ENCODE peak calls at places on chromosomes 4 and X, in eight cellular contexts. A, F, V, Z, G, P, M and I are unnamed samples. For H3K4me1, the result is how much of the 10 kb centered on the place peaks cover.

GRCh38 chrX:68681443-68681941 is 34.0 kb downstream of the STARD8 start:
- DNase-seq in F (no peak), M (no peak), P (no peak), Z (no peak), G (no peak), V (peak), A (no peak), I (peak)

GRCh38 chrX:9676311-9676710 is 89.3 kb downstream of the GPR143 start:
- DNase-seq in A (no peak), M (no peak), G (no peak), P (no peak), F (no peak), Z (no peak), V (no peak), I (no peak)

GRCh38 chrX:36609653-36610585 is 398.2 kb upstream of the FAM47C start:
- DNase-seq in M (no peak), P (no peak), Z (no peak), F (no peak), A (no peak), V (peak), G (no peak), I (no peak)

GRCh38 chr4:183495182-183495581 is 9.7 kb upstream of the ING2 start:
- DNase-seq in V (no peak), G (no peak), A (no peak), M (no peak), Z (no peak), P (no peak), F (no peak), I (no peak)

GRCh38 chr4:109164011-109164410 is 138.4 kb downstream of the COL25A1 start:
- DNase-seq in G (peak), V (peak), Z (peak), F (no peak), P (no peak), M (no peak), A (no peak), I (no peak)

GRCh38 chr4:110643096-110643495 is 20.2 kb upstream of the PITX2 start:
- DNase-seq in V (no peak), M (no peak), A (no peak), F (no peak), Z (no peak), P (no peak), G (peak), I (no peak)

GRCh38 chr4:108010167-108010566 is 20.5 kb downstream of the HADH start:
- DNase-seq in G (no peak), Z (no peak), V (peak), F (no peak), M (no peak), A (no peak), P (no peak), I (no peak)

GRCh38 chrX:103774070-103774642 is 2.5 kb upstream of the PLP1 start:
- DNase-seq in G (peak), F (peak), P (peak), A (no peak), M (peak), V (peak), Z (peak), I (peak)

GRCh38 chr4:168334053-168334452 is 15.5 kb upstream of the DDX60 start:
- DNase-seq in V (no peak), M (no peak), G (no peak), A (no peak), Z (no peak), P (peak), F (no peak), I (no peak)

GRCh38 chr4:23881052-23881501 is 8.8 kb downstream of the PPARGC1A start:
- DNase-seq in Z (peak), V (no peak), M (no peak), G (no peak), A (no peak), F (no peak), P (no peak), I (peak)

GRCh38 chrX:18698762-18699650 is 8.4 kb upstream of the PPEF1 start:
- DNase-seq in P (no peak), A (no peak), M (no peak), F (no peak), Z (no peak), V (no peak), G (no peak), I (no peak)

GRCh38 chr4:108922191-108922590 is 159.3 kb upstream of the ETNPPL start:
- DNase-seq in F (no peak), P (no peak), A (no peak), Z (no peak), V (no peak), M (no peak), G (no peak), I (no peak)

GRCh38 chr4:30792616-30793015 is 72.4 kb downstream of the PCDH7 start:
- DNase-seq in V (no peak), F (no peak), P (no peak), Z (no peak), A (no peak), G (peak), M (no peak), I (no peak)

GRCh38 chr4:37667197-37668100 is 18.7 kb downstream of the RELL1 start:
- DNase-seq in A (no peak), F (no peak), P (no peak), M (no peak), V (no peak), Z (no peak), G (no peak), I (no peak)

GRCh38 chr4:176549161-176549865 is 229.5 kb downstream of the SPCS3 start:
- DNase-seq in G (no peak), P (no peak), F (no peak), A (no peak), M (no peak), V (peak), Z (no peak), I (peak)

GRCh38 chrX:133544105-133544504 is 128.8 kb upstream of the GPC4 start:
- DNase-seq in A (no peak), P (no peak), V (peak), Z (peak), G (no peak), M (peak), F (no peak), I (peak)

GRCh38 chrX:123846598-123847038 is 13.2 kb upstream of the XIAP start:
- DNase-seq in P (no peak), M (peak), A (no peak), G (no peak), V (peak), F (no peak), Z (no peak), I (peak)

GRCh38 chrX:15947648-15948317 is 93.2 kb upstream of the AP1S2 start:
- DNase-seq in V (peak), G (peak), F (no peak), P (no peak), A (peak), M (peak), Z (no peak), I (peak)

GRCh38 chr4:91288702-91289311 is 1015.0 kb upstream of the GRID2 start:
- DNase-seq in P (no peak), V (no peak), A (no peak), M (no peak), Z (no peak), G (no peak), F (no peak), I (no peak)

GRCh38 chr4:162497564-162498167 is 333.9 kb upstream of the FSTL5 start:
- DNase-seq in M (peak), A (peak), V (peak), Z (peak), G (peak), P (peak), F (peak), I (peak)

GRCh38 chr4:135508006-135508714 is 1306.6 kb upstream of the PABPC4L start:
- DNase-seq in A (no peak), Z (no peak), V (peak), F (no peak), M (peak), G (no peak), P (peak), I (peak)

GRCh38 chrX:134764202-134764785 is 106.0 kb upstream of the PLAC1 start:
- DNase-seq in F (peak), P (peak), M (peak), A (peak), G (peak), V (no peak), Z (peak), I (peak)

GRCh38 chr4:3766207-3766790 is at the start of gene ADRA2C:
- DNase-seq in F (no peak), G (peak), V (no peak), P (no peak), M (peak), Z (peak), A (peak), I (no peak)

GRCh38 chr4:181597766-181598165 is 645.4 kb upstream of the TENM3 start:
- DNase-seq in Z (no peak), M (no peak), G (no peak), A (no peak), P (no peak), F (no peak), V (peak), I (peak)

GRCh38 chr4:26108024-26108423 is 194.0 kb downstream of the SMIM20 start:
- DNase-seq in F (no peak), A (no peak), M (no peak), P (no peak), Z (no peak), V (no peak), G (no peak), I (no peak)
- TF ChIP-seq CTCF in F (no peak), A (peak), M (no peak), P (no peak), Z (no peak), V (no peak), G (no peak), I (no peak)

GRCh38 chr4:140863187-140863586 is 107.0 kb upstream of the TBC1D9 start:
- DNase-seq in F (no peak), V (no peak), A (no peak), P (peak), M (no peak), G (no peak), Z (no peak), I (no peak)
- H3K4me2 ChIP-seq in F (peak), V (no peak), A (no peak), P (peak), M (no peak), G (no peak), Z (no peak), I (no peak)

GRCh38 chr4:156177941-156178340 is 224.3 kb upstream of the CTSO start:
- DNase-seq in G (no peak), A (no peak), V (no peak), Z (no peak), F (no peak), P (no peak), M (no peak), I (no peak)
- H3K4me1 ChIP-seq in G (under half), A (under half), V (under half), Z (under half), F (under half), P (under half), M (under half), I (under half)

GRCh38 chrX:118183606-118184005 is 67.0 kb upstream of the KLHL13 start:
- DNase-seq in M (no peak), P (no peak), F (no peak), V (no peak), G (no peak), A (no peak), Z (no peak), I (no peak)
- TF ChIP-seq CTCF in M (no peak), P (peak), F (peak), V (peak), G (peak), A (peak), Z (peak), I (peak)

GRCh38 chr4:174324246-174324645 is 40.5 kb downstream of the CEP44 start:
- DNase-seq in G (no peak), Z (no peak), P (no peak), A (no peak), M (no peak), V (peak), F (no peak), I (no peak)
- H3K4me2 ChIP-seq in G (no peak), Z (no peak), P (no peak), A (no peak), M (no peak), V (no peak), F (no peak), I (no peak)

DNA sequence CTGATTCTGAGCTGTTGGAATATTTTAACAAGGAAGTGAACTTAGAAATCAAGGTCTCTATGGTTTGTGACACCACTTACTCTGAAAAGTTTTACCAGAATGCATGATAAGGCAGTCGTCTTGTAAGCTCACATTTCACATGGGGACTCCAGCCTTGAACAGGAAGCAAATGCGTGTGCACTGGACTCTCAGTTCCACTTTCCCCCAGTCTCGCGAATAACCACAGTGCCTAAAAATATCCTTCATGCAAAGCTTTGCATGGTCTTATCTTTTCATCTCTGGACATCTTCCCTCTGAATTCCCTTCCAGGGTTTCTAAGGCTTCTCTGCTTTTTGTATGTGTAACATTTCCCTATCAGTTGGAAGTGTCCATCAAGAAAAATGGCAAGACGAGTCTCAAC is 581.8 kb downstream of the NLGN4X start:
- DNase-seq in Z (no peak), A (no peak), M (no peak), V (no peak), F (peak), P (peak), G (no peak), I (no peak)
- H3K4me1 ChIP-seq in Z (under half), A (under half), M (under half), V (under half), F (half or more), P (under half), G (under half), I (under half)

DNA sequence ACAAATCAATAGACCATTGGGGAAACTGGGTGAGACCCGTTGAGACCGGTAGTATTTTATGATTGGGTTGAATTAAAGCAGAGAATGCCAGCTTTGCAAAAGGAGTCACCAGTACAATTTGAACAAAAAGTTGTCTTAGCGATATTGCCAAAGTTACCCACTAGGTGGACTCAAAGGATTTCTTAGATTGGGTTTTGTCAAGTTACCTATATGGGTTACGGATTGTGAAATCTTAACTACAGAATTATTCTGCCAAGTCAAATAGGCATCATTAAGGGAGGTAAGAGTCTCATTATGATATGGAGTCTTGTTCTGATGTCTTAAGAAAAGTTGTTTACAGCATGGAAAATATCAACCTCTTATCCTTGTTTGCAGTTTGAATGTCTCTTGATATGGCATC is 15.0 kb upstream of the CT47A1 start:
- DNase-seq in P (peak), Z (peak), G (peak), V (no peak), M (peak), F (peak), A (no peak), I (peak)
- TF ChIP-seq CTCF in P (peak), Z (peak), G (peak), V (no peak), M (peak), F (peak), A (peak), I (peak)

GRCh38 chr4:40225497-40225896 is 28.7 kb downstream of the RHOH start:
- DNase-seq in Z (no peak), F (no peak), A (no peak), M (no peak), V (no peak), G (no peak), P (no peak), I (no peak)

GRCh38 chr4:40231464-40231863 is 34.6 kb downstream of the RHOH start:
- DNase-seq in A (no peak), G (no peak), F (no peak), M (no peak), P (no peak), Z (no peak), V (no peak), I (no peak)

GRCh38 chr4:40227284-40227683 is 30.5 kb downstream of the RHOH start:
- DNase-seq in G (no peak), F (no peak), P (peak), A (no peak), V (no peak), M (no peak), Z (no peak), I (no peak)

GRCh38 chr4:40232610-40233009 is 35.8 kb downstream of the RHOH start:
- DNase-seq in P (no peak), Z (no peak), A (no peak), F (no peak), G (no peak), M (no peak), V (no peak), I (no peak)

DNA sequence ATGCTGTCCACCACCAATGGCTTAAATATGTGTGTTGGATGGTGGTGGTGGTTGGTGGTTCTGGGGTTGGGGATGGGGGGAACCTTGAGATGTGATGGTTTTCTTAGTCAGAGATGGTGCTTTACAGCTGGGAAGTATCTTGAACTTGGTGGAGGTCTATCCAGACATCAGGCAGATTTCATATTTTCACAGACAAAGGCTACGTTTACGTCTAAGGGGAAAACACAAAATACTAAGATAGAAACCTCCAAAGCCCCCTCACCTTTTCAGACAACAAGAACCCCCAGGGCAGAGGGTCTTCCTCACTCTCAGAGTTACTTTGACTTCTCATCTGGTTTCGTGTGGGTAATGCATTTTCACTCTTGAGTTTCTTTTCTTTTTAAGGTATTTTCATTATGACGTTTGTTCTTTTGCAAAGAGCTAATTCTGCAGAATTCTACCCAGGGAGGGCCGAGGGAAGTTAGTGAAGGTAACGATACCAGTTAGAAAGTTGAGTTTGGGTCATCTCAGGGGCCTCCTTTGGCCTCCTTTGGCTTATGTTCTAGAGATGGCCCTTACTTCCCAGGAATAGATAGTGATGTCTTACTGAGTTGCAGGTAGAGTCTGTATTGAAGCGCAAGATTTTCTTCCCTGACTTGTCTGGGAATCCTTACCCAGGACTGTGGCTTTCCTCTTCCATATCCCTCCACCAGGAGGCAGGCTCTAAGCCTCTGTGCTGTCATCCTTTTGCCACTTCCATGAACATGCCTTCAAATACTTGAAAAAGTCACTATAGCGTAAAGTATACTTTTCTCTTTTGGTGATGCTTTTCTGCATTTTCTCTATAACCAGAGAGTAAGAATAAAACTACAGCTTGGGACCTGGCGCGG is 31.9 kb downstream of the RHOH start:
- DNase-seq in V (no peak), G (peak), A (peak), M (peak), F (no peak), P (peak), Z (no peak), I (no peak)
- H3K4me2 ChIP-seq in V (no peak), G (no peak), A (no peak), M (no peak), F (no peak), P (peak), Z (no peak), I (no peak)

DNA sequence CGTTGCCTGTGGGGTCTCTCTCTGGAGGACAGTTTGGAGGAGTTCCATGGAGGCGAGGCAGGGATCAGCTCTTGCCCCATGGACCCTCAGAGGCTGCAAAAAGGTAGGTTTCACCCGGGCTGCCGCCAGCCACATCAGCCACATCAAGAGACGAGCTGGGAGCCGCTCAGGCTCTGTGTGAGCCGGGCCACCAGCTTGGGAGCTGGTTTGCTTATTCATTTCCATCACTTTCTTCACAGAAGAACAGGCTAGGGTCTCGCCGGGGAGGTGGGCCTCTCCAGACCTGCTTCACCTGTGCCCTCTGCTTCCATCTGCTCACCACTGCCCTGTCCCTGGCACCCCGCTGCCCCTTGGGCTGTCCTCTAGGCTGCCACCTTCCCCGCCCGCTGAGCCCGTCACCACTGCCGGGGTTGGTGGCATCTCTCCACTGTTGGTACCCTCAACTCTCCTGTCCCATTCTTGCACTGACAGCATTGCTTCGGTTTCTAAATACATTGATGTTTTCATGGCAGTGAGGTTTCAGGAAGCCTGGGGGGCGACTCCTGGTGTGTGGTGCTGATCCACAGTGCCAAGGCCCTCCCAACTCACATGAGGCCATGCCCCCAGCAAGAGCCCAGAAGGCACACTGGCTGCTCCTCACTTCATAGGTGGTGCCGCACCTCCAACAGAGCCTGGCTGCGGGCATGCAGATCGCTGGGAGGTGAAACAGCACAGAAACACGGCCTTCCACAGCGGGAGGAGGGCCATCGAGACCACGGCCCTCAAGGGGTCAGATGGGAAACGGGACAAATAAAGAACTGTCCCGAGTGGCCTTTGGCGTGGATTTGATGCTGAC is 4.5 kb upstream of the TREX2 start:
- DNase-seq in Z (no peak), P (no peak), V (no peak), F (no peak), M (no peak), A (no peak), G (no peak), I (no peak)
- H3K4me1 ChIP-seq in Z (under half), P (under half), V (under half), F (under half), M (under half), A (under half), G (under half), I (under half)